ENCODE peak calls at places on chromosomes 16 and 17, in four cellular contexts. B is heart left ventricle, R is cardiac muscle cell, Q is left ventricle myocardium inferior. N is an unnamed sample.

GRCh38 chr17:57939797-57940196 is 15.4 kb downstream of the CUEDC1 start:
- DNase-seq in Q (peak; percentile 59), B (peak; percentile 64), R (no peak), N (peak; percentile 90)

GRCh38 chr17:61390479-61390791 is 9.2 kb upstream of the TBX2 start:
- DNase-seq in Q (no peak), R (no peak), B (peak; percentile 35), N (no peak)

GRCh38 chr16:49593423-49594040 is 219.9 kb downstream of the C16orf78 start:
- DNase-seq in Q (no peak), B (no peak), R (no peak), N (no peak)

GRCh38 chr16:53357208-53357586 is 77.1 kb upstream of the RBL2 start:
- DNase-seq in Q (no peak), B (no peak), R (no peak), N (no peak)

GRCh38 chr17:82202981-82203380 is 9.7 kb downstream of the CCDC57 start:
- DNase-seq in Q (no peak), R (no peak), B (no peak), N (no peak)

GRCh38 chr16:4692460-4693295 is 684 bp upstream of the NUDT16L1 start:
- DNase-seq in R (no peak), B (peak; percentile 46), Q (no peak), N (no peak)

GRCh38 chr17:11874756-11875155 is 122.5 kb downstream of the ZNF18 start:
- DNase-seq in Q (no peak), B (no peak), R (no peak), N (no peak)

GRCh38 chr17:50055055-50055425 is 870 bp upstream of the ITGA3 start:
- DNase-seq in B (peak; percentile 29), R (peak; percentile 47), Q (no peak), N (peak; percentile 24)

GRCh38 chr17:57309479-57309878 is 53.2 kb downstream of the MSI2 start:
- DNase-seq in Q (no peak), R (no peak), B (no peak), N (no peak)

GRCh38 chr17:82281502-82282238 is 8.2 kb upstream of the CSNK1D start:
- DNase-seq in Q (no peak), R (no peak), B (peak; percentile 21), N (no peak)

GRCh38 chr17:10102817-10103216 is 95.6 kb downstream of the GAS7 start:
- DNase-seq in R (no peak), B (no peak), Q (no peak), N (no peak)

GRCh38 chr17:37818689-37819088 is 73.8 kb upstream of the HNF1B start:
- DNase-seq in R (no peak), Q (no peak), B (no peak), N (no peak)

GRCh38 chr17:80259642-80260535 is 763 bp upstream of the RNF213 start:
- DNase-seq in Q (peak; percentile 71), R (peak; percentile 91), B (peak; percentile 81), N (peak; percentile 80)

GRCh38 chr17:35117984-35118383 is 1.7 kb downstream of the RAD51D start:
- DNase-seq in R (no peak), B (no peak), Q (no peak), N (no peak)

GRCh38 chr16:67384778-67385510 is 8.4 kb downstream of the TPPP3 start:
- DNase-seq in R (no peak), B (no peak), Q (no peak), N (no peak)

GRCh38 chr16:11700264-11701029 is 32.2 kb downstream of the SNN start:
- DNase-seq in Q (no peak), B (no peak), R (no peak), N (no peak)

GRCh38 chr16:29809031-29809747 is 2.8 kb upstream of the PRRT2 start:
- DNase-seq in Q (no peak), R (no peak), B (no peak), N (no peak)

GRCh38 chr17:57707892-57708291 is 37.2 kb downstream of the CCDC182 start:
- DNase-seq in R (peak; percentile 53), Q (no peak), B (peak; percentile 43), N (no peak)

GRCh38 chr16:84874004-84874435 is 54.2 kb downstream of the CRISPLD2 start:
- DNase-seq in R (no peak), B (no peak), Q (peak; percentile 5), N (no peak)

GRCh38 chr17:49964539-49965521 is 4.2 kb upstream of the DLX4 start:
- DNase-seq in B (no peak), R (no peak), Q (no peak), N (no peak)

GRCh38 chr17:51830886-51831285 is 327.6 kb downstream of the CA10 start:
- DNase-seq in Q (no peak), R (no peak), B (no peak), N (no peak)

GRCh38 chr16:4384497-4384896 is 12.8 kb downstream of the VASN start:
- DNase-seq in Q (peak; percentile 41), R (no peak), B (peak; percentile 55), N (no peak)

GRCh38 chr17:79438045-79438444 is 172.8 kb downstream of the RBFOX3 start:
- DNase-seq in B (no peak), R (peak; percentile 50), Q (no peak), N (no peak)

GRCh38 chr16:6111390-6111789 is 1013.8 kb upstream of the EEF2KMT start:
- DNase-seq in Q (no peak), B (no peak), R (no peak), N (no peak)

GRCh38 chr17:5225668-5226457 is 8.8 kb downstream of the SCIMP start:
- DNase-seq in R (no peak), B (no peak), Q (no peak), N (peak; percentile 76)

GRCh38 chr17:80948961-80949450 is 42.6 kb upstream of the CHMP6 start:
- DNase-seq in B (peak; percentile 20), Q (no peak), R (no peak), N (no peak)

DNA sequence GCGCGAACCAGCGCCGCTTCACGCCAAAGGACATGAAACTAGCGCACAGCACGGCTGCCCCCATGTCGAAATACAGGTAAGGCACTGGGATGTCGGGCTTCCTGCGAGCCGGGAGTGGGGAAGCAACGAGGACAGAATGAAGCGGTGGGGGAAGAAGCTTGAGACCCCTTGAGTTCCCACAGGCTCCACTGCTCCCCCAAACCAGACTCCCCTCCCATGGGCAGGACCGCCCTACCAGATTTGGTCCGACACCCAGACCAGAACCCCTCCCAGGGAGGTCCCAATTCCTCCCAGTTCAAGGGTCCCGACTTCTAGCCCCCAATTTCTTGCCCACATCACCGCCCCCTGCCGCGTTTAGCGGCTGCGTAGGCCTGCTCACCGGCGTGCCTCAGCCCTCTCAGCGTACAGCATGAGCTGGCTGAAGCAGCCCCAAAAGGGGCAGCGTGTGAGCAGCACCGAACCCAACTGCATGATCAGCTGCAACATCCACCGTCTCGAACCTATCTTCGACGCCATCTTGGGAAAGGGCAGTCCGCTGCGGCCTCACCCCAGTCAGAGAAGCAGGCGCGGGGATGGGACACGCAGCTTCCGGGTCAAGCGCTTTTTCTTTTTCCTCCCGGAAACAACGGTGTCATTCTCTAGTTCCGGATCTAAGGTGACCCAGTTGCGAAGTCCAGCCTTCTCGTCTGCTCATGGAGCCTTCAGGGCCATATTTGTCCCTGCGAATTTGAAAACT is at the start of gene TMEM101:
- DNase-seq in R (peak; percentile 93), B (peak; percentile 94), Q (peak; percentile 90), N (peak; percentile 84)
- TF ChIP-seq CTCF in R (no peak), B (no peak), Q (no peak), N (no peak)

GRCh38 chr17:41467546-41467945 is 360 bp upstream of the KRT32 start:
- DNase-seq in B (no peak), Q (no peak), R (no peak), N (no peak)

GRCh38 chr17:41463746-41464145 is 3.4 kb downstream of the KRT32 start:
- DNase-seq in R (no peak), Q (no peak), B (no peak), N (no peak)

GRCh38 chr17:41464173-41464572 is 3.0 kb downstream of the KRT32 start:
- DNase-seq in Q (no peak), R (no peak), B (no peak), N (no peak)

GRCh38 chr17:41464682-41465081 is 2.5 kb downstream of the KRT32 start:
- DNase-seq in B (peak; percentile 85), Q (peak; percentile 42), R (peak; percentile 16), N (no peak)

DNA sequence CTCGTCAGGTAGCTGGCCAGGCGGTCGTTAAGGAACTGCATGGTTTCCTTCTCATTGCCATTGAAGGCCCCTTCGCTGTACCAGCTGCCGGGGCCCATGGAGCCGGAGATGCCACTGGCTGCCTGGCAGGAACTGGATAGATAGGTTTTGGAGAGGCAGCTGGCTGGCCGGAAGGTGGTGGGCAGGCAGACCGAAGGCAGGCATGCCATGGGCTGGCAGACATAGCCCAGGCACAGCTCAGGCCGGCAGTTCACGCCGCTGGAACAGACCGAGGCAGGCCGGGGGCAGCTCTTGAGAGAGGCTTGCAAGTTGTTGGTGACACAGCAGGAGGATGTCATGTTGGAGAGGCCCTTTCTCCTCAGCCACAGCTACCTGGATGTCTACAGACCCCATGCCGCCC is at the start of gene KRT32:
- DNase-seq in B (no peak), R (no peak), Q (no peak), N (no peak)
- H3K4me3 ChIP-seq in B (no peak within 1 kb of the TSS), R (no peak within 1 kb of the TSS), Q (no peak within 1 kb of the TSS), N (no peak within 1 kb of the TSS)

DNA sequence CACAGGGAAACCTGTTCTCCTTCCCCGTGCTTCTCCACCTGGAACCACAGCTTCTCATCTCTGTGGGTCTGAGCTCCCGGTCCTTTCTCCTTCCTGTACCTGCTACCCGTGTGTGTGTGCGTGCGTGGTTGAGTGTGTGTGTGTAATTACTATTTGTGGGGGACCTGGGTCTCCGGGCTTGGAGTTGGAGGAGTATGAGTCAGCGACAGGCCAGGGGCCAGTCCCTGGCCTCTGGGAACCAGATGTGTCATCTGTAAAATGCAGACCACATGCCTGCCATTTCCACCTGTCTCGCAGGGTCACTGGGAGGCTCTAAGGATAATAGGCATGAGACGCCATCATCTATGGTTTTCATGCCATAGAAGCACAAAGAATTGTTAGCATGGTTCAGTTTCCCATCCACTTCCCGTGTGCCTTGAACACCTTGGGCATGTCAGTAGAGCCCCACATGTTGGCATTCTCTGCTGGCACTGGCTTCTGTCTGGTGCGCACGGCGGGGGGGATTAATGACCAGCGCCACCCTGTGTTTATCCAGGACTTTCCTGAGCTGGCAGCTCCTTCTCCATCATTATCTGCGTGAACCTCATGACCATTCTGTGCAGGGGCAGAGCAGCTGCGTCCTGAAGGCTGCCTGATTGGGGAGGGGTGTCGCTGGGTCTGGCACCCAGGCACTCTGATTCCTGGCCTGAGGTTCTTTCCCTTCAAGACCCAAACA is 1.5 kb downstream of the ZNF205 start:
- DNase-seq in R (no peak), Q (no peak), B (no peak), N (no peak)
- H3K36me3 ChIP-seq in R (no peaks in the 10 kb centered on the region), Q (peaks cover 40% of the 10 kb centered on the region), B (peaks cover 37% of the 10 kb centered on the region), N (no peaks in the 10 kb centered on the region)

GRCh38 chr16:80317132-80318098 is 223.4 kb upstream of the DYNLRB2 start:
- DNase-seq in B (no peak), Q (no peak), R (peak; percentile 92), N (no peak)
- TF ChIP-seq CTCF in B (no peak), Q (no peak), R (no peak), N (peak; percentile 33)

GRCh38 chr16:56936491-56936890 is 4.5 kb downstream of the HERPUD1 start:
- DNase-seq in Q (no peak), B (no peak), R (no peak), N (no peak)
- H3K4me3 ChIP-seq in Q (peak overlapping the region; percentile 99), B (no peak overlapping the region), R (no peak overlapping the region), N (peak overlapping the region; percentile 34)

DNA sequence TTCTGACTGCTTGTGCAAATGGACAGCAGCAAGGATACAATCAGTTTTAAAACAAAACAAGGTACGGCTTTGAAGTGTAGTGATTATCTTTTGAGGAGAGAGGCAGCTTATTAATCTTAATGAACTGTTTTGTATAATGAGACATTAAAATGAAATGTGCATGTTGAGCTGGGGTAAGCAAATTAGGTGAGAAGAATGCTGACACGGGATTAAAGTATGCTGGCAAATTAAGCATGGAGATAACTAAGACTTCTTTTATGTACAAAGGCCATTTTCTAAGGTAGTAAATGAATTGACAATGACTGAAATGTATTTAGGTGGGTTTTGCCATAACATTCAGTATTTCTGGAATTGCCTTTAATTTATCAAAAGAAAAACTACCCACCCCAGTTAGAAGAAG is 18.7 kb downstream of the DNAJC7 start:
- DNase-seq in Q (no peak), B (no peak), R (no peak), N (no peak)
- H3K36me3 ChIP-seq in Q (peaks cover 96% of the 10 kb centered on the region), B (peaks cover 99% of the 10 kb centered on the region), R (peaks cover 65% of the 10 kb centered on the region), N (peaks cover 18% of the 10 kb centered on the region)

N was measured in GM06990.